ENCODE peak calls at places on chromosomes 16 and 17, in five cellular contexts. J is K562, O is GM12878, V is upper lobe of left lung, K is HepG2. U is an unnamed sample.

GRCh38 chr17:76481091-76481655 is 13.8 kb downstream of the AANAT start:
- ATAC-seq in K (no peak), O (peak), J (no peak), V (no peak), U (no peak)

GRCh38 chr16:4826980-4827379 is 20.1 kb downstream of the GLYR1 start:
- ATAC-seq in V (no peak), K (no peak), O (no peak), J (no peak), U (no peak)

GRCh38 chr16:79061199-79061598 is 539.3 kb downstream of the MAF start:
- ATAC-seq in O (no peak), V (peak), J (no peak), K (no peak), U (peak)

GRCh38 chr16:56910654-56911539 is 21.0 kb upstream of the HERPUD1 start:
- ATAC-seq in V (no peak), O (peak), J (no peak), K (no peak), U (peak)

GRCh38 chr16:17360810-17361209 is 110.0 kb downstream of the XYLT1 start:
- ATAC-seq in O (no peak), J (no peak), K (no peak), V (peak), U (no peak)

GRCh38 chr16:1861730-1862129 is 10.2 kb downstream of the MEIOB start:
- ATAC-seq in J (no peak), K (no peak), V (no peak), O (no peak), U (no peak)

GRCh38 chr16:14029658-14030057 is 41.5 kb upstream of the MRTFB start:
- ATAC-seq in O (no peak), V (no peak), J (no peak), K (peak), U (no peak)

GRCh38 chr16:68782198-68783174 is 45.4 kb downstream of the CDH1 start:
- ATAC-seq in O (peak), V (peak), K (no peak), J (no peak), U (no peak)

GRCh38 chr17:49170216-49170615 is 37.6 kb downstream of the B4GALNT2 start:
- ATAC-seq in V (peak), K (no peak), O (no peak), J (no peak), U (no peak)
- TF ChIP-seq POLR2AphosphoS5 in V (no peak), K (no peak), O (no peak), J (no peak), U (no peak)

DNA sequence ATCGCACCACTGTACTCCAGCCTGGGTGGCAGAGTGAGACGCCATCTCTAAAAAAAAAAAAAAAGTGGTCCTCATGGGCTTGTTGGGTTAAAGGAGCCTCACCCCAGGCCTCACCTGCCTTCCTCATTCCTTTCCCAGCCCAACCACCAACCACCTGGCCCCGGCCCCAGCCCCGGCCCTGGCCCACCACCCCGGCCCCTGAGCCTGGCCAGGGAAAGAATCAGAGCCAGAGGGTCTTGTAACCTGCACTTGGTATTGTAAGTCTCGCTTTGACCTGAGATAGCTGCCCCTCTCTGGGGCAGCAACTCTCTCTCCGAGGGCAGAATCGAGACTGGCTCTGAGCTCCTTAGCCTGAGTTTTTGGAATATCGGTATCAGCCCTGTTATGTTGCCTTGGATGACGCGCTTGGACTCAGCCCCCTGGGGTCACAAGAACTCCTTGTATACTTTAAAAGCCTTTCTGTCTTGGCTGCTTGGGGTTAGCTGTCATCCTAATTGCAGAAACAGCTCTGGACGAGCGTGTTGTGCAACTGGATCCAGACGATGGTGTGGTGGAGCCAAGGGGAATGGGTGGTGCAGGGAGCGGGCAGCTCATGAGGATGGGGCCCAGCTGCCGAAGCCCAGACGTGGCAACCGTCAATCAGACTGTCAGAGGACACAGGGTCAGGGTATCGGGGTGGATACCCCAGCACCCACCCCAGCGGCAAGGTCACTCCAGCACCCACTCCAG is 14.6 kb downstream of the SMTNL2 start:
- ATAC-seq in J (no peak), K (no peak), V (peak), O (no peak), U (peak)
- TF ChIP-seq EP300 in J (no peak), K (no peak), V (no peak), O (no peak), U (no peak)

GRCh38 chr17:57874434-57875108 is 24.7 kb upstream of the MRPS23 start:
- ATAC-seq in V (peak), K (no peak), O (peak), J (no peak), U (peak)

GRCh38 chr17:57876866-57877237 is 27.0 kb upstream of the MRPS23 start:
- ATAC-seq in V (no peak), J (no peak), O (no peak), K (no peak), U (no peak)

GRCh38 chr17:57876023-57876865 is 26.4 kb upstream of the MRPS23 start:
- ATAC-seq in V (no peak), J (no peak), O (peak), K (no peak), U (no peak)

GRCh38 chr17:57874058-57874419 is 24.2 kb upstream of the MRPS23 start:
- ATAC-seq in O (no peak), K (no peak), J (no peak), V (no peak), U (no peak)

GRCh38 chr17:57875109-57876022 is 25.5 kb upstream of the MRPS23 start:
- ATAC-seq in V (peak), K (peak), O (no peak), J (peak), U (peak)
- TF ChIP-seq POLR2AphosphoS5 in V (peak), K (no peak), O (no peak), J (no peak), U (peak)

DNA sequence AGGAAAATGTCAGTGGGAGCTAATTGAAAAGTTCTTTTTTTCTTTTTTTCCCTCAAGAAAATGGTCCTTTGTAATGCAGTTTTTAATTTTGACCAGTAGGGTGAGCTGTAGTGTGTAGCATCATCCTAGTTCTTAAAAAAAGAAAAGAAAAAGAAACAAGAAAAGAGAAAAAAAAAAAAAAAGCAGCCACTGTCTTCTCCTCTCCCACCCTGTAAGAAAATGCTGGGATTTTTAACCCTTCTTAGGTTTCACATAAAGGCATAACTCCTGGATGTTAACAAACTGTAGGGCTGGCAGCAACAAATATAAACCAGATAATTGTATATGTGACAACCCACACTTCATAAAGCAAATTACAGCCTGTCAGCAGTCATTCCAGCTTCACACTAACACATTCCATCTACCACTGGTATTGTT is 78.1 kb downstream of the SKAP1 start:
- ATAC-seq in V (no peak), J (no peak), O (peak), K (no peak), U (no peak)
- TF ChIP-seq EP300 in V (no peak), J (no peak), O (no peak), K (no peak), U (no peak)

GRCh38 chr16:81485225-81485624 is 40.6 kb downstream of the CMIP start:
- ATAC-seq in J (no peak), O (no peak), V (no peak), K (no peak), U (no peak)
- TF ChIP-seq POLR2AphosphoS5 in J (no peak), O (no peak), V (no peak), K (no peak), U (no peak)

GRCh38 chr17:5080591-5080990 is 2.3 kb downstream of the ZFP3 start:
- ATAC-seq in V (no peak), O (no peak), J (no peak), K (no peak), U (no peak)

GRCh38 chr17:5077781-5078105 is 524 bp upstream of the ZFP3 start:
- ATAC-seq in K (no peak), J (no peak), V (peak), O (no peak), U (peak)

DNA sequence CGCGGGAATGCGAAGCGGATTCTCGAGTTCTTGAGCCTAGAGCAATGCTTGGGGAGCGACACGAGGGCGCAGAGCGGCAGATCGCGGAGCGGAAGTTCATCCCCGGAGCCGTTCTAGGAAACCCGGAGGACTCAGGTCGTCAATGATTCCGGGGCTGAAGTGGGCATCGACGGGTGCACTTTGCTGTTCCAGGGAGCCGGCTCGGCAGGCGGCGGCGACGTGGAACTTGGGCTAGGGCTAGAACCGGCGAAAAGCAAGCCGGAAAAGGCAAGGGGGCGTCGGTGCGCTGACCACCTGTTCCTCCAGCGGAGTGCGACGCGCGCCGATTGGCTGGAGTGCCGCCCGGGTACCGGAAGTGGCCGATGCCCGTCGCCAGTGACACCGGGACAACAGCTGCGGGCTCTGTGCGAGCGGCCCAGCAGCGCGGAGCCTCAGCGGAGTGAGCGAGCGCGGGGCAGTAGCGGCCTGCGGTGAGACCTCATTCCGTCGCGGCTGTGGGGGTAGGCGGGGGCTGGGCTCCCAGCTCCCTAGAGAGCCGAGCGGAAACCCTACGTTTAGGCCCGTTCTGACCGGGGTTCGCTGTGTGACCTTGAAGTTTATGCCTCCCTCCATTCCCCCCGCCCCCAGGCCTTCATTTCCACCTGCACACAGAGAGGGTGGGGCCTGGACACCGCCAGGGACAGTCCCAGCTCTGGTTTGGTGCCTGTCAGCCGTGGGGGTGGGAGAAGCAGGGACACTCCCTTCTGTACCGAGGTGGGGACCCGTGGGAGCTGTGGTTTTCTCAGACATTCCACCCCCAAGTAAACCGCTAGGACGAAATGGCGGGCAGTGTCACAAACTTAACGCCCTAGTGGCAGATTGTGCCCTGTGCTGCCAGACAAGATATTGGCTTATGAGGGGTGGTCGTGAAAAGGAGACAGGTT is at the start of gene ZFP3:
- ATAC-seq in O (peak), K (no peak), J (no peak), V (peak), U (peak)
- TF ChIP-seq EP300 in O (no peak), K (no peak), J (no peak), V (no peak), U (no peak)

DNA sequence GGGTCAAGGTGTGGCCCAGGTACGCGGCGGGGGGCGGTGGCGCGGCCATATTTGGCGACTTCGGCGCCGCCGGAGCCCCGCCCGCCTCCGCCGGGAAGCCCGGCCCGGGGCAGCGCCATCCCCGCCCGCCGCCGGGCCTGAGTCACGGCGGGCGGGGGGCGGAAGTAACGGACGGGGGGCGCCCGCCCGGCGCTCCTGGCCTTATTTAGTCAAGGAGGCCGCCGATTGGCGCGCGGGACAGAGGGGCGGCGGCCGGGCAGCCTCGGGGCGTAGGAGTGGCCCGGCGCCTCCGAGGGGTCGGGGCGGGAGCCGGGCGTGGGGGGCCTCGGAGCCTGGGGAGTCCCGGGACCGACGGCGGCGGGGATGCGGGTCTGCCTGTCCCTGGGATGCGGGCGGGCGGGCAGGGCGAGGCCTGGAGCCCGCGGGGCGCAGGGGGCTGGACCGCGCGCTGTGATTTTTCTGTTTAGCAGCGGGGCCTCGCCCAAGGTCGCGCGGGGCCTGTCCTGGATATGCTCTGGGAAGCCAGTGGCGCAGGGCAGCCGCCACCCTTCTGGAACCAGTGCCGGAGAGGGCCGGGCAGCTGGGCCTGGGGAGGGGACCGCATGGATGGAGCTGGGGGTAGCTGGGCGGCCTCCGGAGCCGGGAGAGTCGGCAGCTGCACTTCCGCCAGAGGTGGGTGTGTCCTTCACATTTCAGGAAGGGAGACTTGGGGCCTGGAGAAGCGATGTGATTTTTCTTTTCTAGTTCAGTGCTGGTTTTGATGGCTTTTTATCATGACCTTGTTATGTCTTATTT is 2.3 kb upstream of the ACTG1 start:
- ATAC-seq in J (no peak), K (peak), O (peak), V (peak), U (peak)
- TF ChIP-seq POLR2AphosphoS5 in J (no peak), K (no peak), O (peak), V (no peak), U (peak)

GRCh38 chr17:78840780-78841611 is at the start of gene USP36:
- ATAC-seq in O (peak), V (peak), K (peak), J (peak), U (peak)
- TF ChIP-seq EP300 in O (peak), V (no peak), K (no peak), J (peak), U (peak)

DNA sequence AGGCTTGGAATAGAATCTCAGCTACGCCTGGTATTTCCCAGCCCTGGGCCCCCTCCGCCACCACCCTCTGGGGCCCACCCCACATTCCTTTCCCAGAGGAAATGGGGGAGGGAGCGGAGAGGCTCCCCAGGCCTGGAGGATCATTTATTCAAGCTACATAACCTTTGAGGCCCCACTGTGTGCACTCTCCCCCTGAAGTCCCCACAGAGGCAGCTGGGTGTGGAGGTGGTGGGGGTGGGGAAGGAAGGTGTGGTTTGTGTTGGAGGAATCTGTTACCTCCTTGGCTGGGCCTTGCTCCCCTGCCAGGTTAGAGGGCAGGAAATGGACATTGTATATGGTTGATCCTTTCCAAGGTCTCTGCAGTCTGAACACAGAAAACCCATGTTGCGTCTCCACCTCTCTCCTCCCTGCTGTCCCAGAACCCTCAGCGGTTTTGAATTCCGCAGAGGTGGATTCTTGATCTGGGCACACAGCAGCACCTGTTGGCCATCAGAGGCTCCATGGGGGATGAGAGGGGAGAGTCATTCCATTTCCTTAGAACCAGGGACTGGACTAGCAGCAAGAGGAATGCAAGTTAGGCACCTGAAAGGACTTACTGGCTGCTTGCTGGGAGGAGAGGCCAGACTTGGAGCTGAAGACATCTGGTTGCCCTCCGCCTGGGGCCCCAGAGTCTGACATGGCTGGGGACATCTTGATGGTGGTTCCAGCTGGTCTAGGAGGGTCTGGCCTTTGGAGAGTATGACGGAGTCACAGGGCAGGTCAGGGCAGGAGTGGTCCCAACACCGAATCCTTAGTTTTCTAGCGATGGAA is 23.0 kb downstream of the ARHGAP23 start:
- ATAC-seq in J (no peak), V (peak), K (no peak), O (no peak), U (peak)
- TF ChIP-seq POLR2AphosphoS5 in J (no peak), V (peak), K (no peak), O (no peak), U (peak)

DNA sequence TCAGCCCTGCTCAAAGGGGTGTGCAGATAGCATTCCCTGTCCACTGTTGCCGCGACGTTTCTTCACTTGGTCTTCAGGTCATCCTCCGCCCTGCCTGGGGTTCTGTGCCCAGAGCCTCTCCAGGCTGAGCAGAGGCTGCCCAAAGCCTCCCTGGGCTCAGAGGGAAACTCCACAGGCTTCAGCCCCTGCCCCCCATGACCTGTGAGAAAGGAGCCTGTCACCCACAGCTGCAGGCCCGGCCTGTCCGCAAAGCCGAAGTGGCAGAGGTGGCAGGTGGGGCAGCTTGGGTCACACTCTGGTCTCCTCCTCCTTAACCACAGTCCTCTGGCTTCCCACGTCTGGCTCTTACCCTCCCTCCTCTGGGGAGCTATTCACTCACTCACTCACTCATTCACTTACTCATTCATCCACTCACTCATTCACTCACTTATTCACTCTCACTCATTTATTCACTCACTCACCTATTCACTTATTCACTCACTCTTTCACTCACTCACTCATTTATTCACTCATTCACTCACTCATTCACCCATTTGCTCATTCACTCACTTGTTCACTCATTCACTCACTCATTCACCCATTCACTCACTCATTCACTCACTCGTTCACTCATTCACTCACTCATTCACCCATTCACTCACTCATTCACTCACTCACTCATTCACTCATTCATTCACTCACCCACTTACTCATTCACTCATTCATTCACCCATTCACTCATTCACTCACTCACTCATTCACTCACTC is 7.1 kb upstream of the CPSF4L start:
- ATAC-seq in K (peak), V (no peak), J (peak), O (peak), U (no peak)
- TF ChIP-seq EP300 in K (no peak), V (no peak), J (no peak), O (no peak), U (no peak)